ENCODE peak calls at places on chromosomes 16 and 17, in ten cellular contexts. A is H7, M is NCI-H774, Y is GM10248, F is head of caudate nucleus, K is HS-5, D is NCI-H1048, J is T47D, C is HEK293T, E is fibroblast of lung. O is an unnamed sample.

GRCh38 chr16:74951676-74952075 is 33.2 kb downstream of the WDR59 start:
- DNase-seq in A (no peak), M (no peak), Y (no peak), F (no peak), K (no peak), D (no peak), J (no peak), C (no peak), E (no peak), O (no peak)

GRCh38 chr16:31508706-31509523 is 724 bp upstream of the RUSF1 start:
- DNase-seq in A (no peak), M (no peak), Y (no peak), F (no peak), K (no peak), D (no peak), J (no peak), C (no peak), E (peak; percentile 57), O (no peak)

GRCh38 chr16:566475-567361 is at the start of gene NHLRC4:
- DNase-seq in A (peak; percentile 96), M (no peak), Y (peak; percentile 91), F (no peak), K (no peak), D (no peak), J (peak; percentile 89), C (peak; percentile 66), E (peak; percentile 60), O (peak; percentile 86)

GRCh38 chr17:2563061-2563460 is 30.4 kb upstream of the PAFAH1B1 start:
- DNase-seq in A (no peak), M (no peak), Y (no peak), F (no peak), K (no peak), D (no peak), J (no peak), C (no peak), E (no peak), O (peak; percentile 9)

GRCh38 chr17:13776027-13776551 is 174.4 kb upstream of the HS3ST3A1 start:
- DNase-seq in A (no peak), M (no peak), Y (no peak), F (no peak), K (no peak), D (no peak), J (no peak), C (no peak), E (peak; percentile 4), O (no peak)

GRCh38 chr17:50325906-50326305 is 20.0 kb upstream of the XYLT2 start:
- DNase-seq in A (no peak), M (no peak), Y (no peak), F (no peak), K (no peak), D (no peak), J (no peak), C (no peak), E (no peak), O (no peak)

GRCh38 chr17:13429201-13429600 is 172.5 kb downstream of the HS3ST3A1 start:
- DNase-seq in A (no peak), M (no peak), Y (no peak), F (no peak), K (peak; percentile 86), D (no peak), J (no peak), C (no peak), E (peak; percentile 83), O (no peak)

GRCh38 chr17:79002291-79002690 is 7.3 kb downstream of the CANT1 start:
- DNase-seq in A (no peak), M (no peak), Y (no peak), F (no peak), K (no peak), D (no peak), J (no peak), C (no peak), E (no peak), O (no peak)

GRCh38 chr17:48611681-48612455 is 1.1 kb upstream of the HOXB7 start:
- DNase-seq in A (peak; percentile 83), M (peak; percentile 92), Y (no peak), F (no peak), K (no peak), D (no peak), J (no peak), C (no peak), E (no peak), O (no peak)

GRCh38 chr16:10250137-10250850 is 68.1 kb upstream of the GRIN2A start:
- DNase-seq in A (no peak), M (no peak), Y (no peak), F (no peak), K (no peak), D (no peak), J (no peak), C (no peak), E (no peak), O (no peak)